ENCODE peak calls at places on chromosomes 5 and 9, in nine cellular contexts. One of them, this sample, is unnamed.

GRCh38 chr5:73625905-73626811 is at the start of gene ARHGEF28:
- DNase-seq in BE2C: peak; percentile 87
- DNase-seq in ovary: peak; percentile 70
- DNase-seq in left ventricle myocardium inferior: peak; percentile 41
- DNase-seq in heart left ventricle: peak; percentile 55
- DNase-seq in H9: peak; percentile 66
- DNase-seq in kidney tubule cell: peak; percentile 86
- DNase-seq in WERI-Rb-1: peak; percentile 72
- DNase-seq in NT2/D1: no peak
- DNase-seq in this sample: peak; percentile 28

GRCh38 chr5:22708770-22709328 is 144.3 kb downstream of the CDH12 start:
- DNase-seq in BE2C: peak; percentile 15
- DNase-seq in kidney tubule cell: no peak
- DNase-seq in NT2/D1: no peak
- DNase-seq in ovary: no peak
- DNase-seq in left ventricle myocardium inferior: no peak
- DNase-seq in heart left ventricle: no peak
- DNase-seq in H9: peak; percentile 56
- DNase-seq in WERI-Rb-1: peak; percentile 40
- DNase-seq in this sample: no peak

GRCh38 chr9:98941946-98942523 is 1.7 kb upstream of the COL15A1 start:
- DNase-seq in left ventricle myocardium inferior: no peak
- DNase-seq in kidney tubule cell: no peak
- DNase-seq in NT2/D1: no peak
- DNase-seq in WERI-Rb-1: no peak
- DNase-seq in BE2C: no peak
- DNase-seq in H9: no peak
- DNase-seq in heart left ventricle: no peak
- DNase-seq in ovary: no peak
- DNase-seq in this sample: no peak

GRCh38 chr9:98045234-98046160 is 11.0 kb upstream of the NANS start:
- DNase-seq in kidney tubule cell: no peak
- DNase-seq in H9: no peak
- DNase-seq in BE2C: no peak
- DNase-seq in ovary: no peak
- DNase-seq in WERI-Rb-1: no peak
- DNase-seq in NT2/D1: no peak
- DNase-seq in heart left ventricle: no peak
- DNase-seq in left ventricle myocardium inferior: no peak
- DNase-seq in this sample: no peak

GRCh38 chr5:154295551-154295950 is 105.0 kb downstream of the GALNT10 start:
- DNase-seq in H9: no peak
- DNase-seq in ovary: no peak
- DNase-seq in left ventricle myocardium inferior: no peak
- DNase-seq in heart left ventricle: no peak
- DNase-seq in NT2/D1: no peak
- DNase-seq in WERI-Rb-1: no peak
- DNase-seq in BE2C: no peak
- DNase-seq in kidney tubule cell: no peak
- DNase-seq in this sample: no peak

GRCh38 chr9:114278881-114279570 is 43.9 kb upstream of the ORM1 start:
- DNase-seq in NT2/D1: no peak
- DNase-seq in heart left ventricle: peak; percentile 8
- DNase-seq in left ventricle myocardium inferior: peak; percentile 16
- DNase-seq in WERI-Rb-1: peak; percentile 3
- DNase-seq in H9: no peak
- DNase-seq in BE2C: peak; percentile 55
- DNase-seq in ovary: peak; percentile 5
- DNase-seq in kidney tubule cell: peak; percentile 79
- DNase-seq in this sample: peak; percentile 15

GRCh38 chr5:91636351-91636750 is 253.2 kb upstream of the ARRDC3 start:
- DNase-seq in WERI-Rb-1: peak; percentile 17
- DNase-seq in left ventricle myocardium inferior: no peak
- DNase-seq in NT2/D1: no peak
- DNase-seq in H9: no peak
- DNase-seq in kidney tubule cell: no peak
- DNase-seq in ovary: no peak
- DNase-seq in heart left ventricle: no peak
- DNase-seq in BE2C: peak; percentile 6
- DNase-seq in this sample: no peak

GRCh38 chr9:33620738-33621439 is 96.8 kb downstream of the ANKRD18B start:
- DNase-seq in left ventricle myocardium inferior: no peak
- DNase-seq in NT2/D1: no peak
- DNase-seq in kidney tubule cell: peak; percentile 73
- DNase-seq in ovary: no peak
- DNase-seq in WERI-Rb-1: no peak
- DNase-seq in BE2C: no peak
- DNase-seq in H9: no peak
- DNase-seq in heart left ventricle: no peak
- DNase-seq in this sample: no peak

GRCh38 chr5:31853398-31854135 is 214.6 kb downstream of the PDZD2 start:
- DNase-seq in H9: no peak
- DNase-seq in BE2C: no peak
- DNase-seq in kidney tubule cell: peak; percentile 8
- DNase-seq in heart left ventricle: no peak
- DNase-seq in WERI-Rb-1: no peak
- DNase-seq in left ventricle myocardium inferior: no peak
- DNase-seq in ovary: no peak
- DNase-seq in NT2/D1: no peak
- DNase-seq in this sample: no peak

GRCh38 chr5:131413605-131414559 is 150.0 kb downstream of the CDC42SE2 start:
- DNase-seq in BE2C: no peak
- DNase-seq in WERI-Rb-1: peak; percentile 17
- DNase-seq in ovary: no peak
- DNase-seq in left ventricle myocardium inferior: no peak
- DNase-seq in kidney tubule cell: peak; percentile 47
- DNase-seq in heart left ventricle: no peak
- DNase-seq in H9: no peak
- DNase-seq in NT2/D1: no peak
- DNase-seq in this sample: no peak

GRCh38 chr5:38465045-38465444 is 91.4 kb downstream of the LIFR start:
- DNase-seq in WERI-Rb-1: no peak
- DNase-seq in ovary: no peak
- DNase-seq in NT2/D1: no peak
- DNase-seq in BE2C: no peak
- DNase-seq in H9: no peak
- DNase-seq in kidney tubule cell: no peak
- DNase-seq in heart left ventricle: no peak
- DNase-seq in left ventricle myocardium inferior: no peak
- DNase-seq in this sample: no peak

GRCh38 chr5:173243808-173244305 is 8.9 kb upstream of the NKX2-5 start:
- DNase-seq in kidney tubule cell: no peak
- DNase-seq in H9: peak; percentile 50
- DNase-seq in BE2C: no peak
- DNase-seq in heart left ventricle: peak; percentile 50
- DNase-seq in left ventricle myocardium inferior: no peak
- DNase-seq in WERI-Rb-1: no peak
- DNase-seq in NT2/D1: no peak
- DNase-seq in ovary: no peak
- DNase-seq in this sample: no peak

GRCh38 chr5:174205939-174206338 is 160.4 kb downstream of the NSG2 start:
- DNase-seq in NT2/D1: no peak
- DNase-seq in H9: no peak
- DNase-seq in WERI-Rb-1: no peak
- DNase-seq in kidney tubule cell: no peak
- DNase-seq in BE2C: no peak
- DNase-seq in heart left ventricle: no peak
- DNase-seq in ovary: no peak
- DNase-seq in left ventricle myocardium inferior: no peak
- DNase-seq in this sample: no peak

GRCh38 chr9:109974143-109974917 is 194.3 kb downstream of the PALM2AKAP2 start:
- DNase-seq in kidney tubule cell: no peak
- DNase-seq in NT2/D1: no peak
- DNase-seq in H9: no peak
- DNase-seq in ovary: no peak
- DNase-seq in BE2C: no peak
- DNase-seq in left ventricle myocardium inferior: peak; percentile 21
- DNase-seq in heart left ventricle: peak; percentile 25
- DNase-seq in WERI-Rb-1: no peak
- DNase-seq in this sample: no peak

GRCh38 chr5:127988149-127988755 is 95.3 kb upstream of the SLC12A2 start:
- DNase-seq in BE2C: peak; percentile 15
- DNase-seq in kidney tubule cell: peak; percentile 76
- DNase-seq in left ventricle myocardium inferior: no peak
- DNase-seq in H9: no peak
- DNase-seq in heart left ventricle: no peak
- DNase-seq in WERI-Rb-1: no peak
- DNase-seq in ovary: no peak
- DNase-seq in NT2/D1: no peak
- DNase-seq in this sample: no peak

GRCh38 chr9:121253821-121254471 is 14.0 kb upstream of the GSN start:
- DNase-seq in heart left ventricle: no peak
- DNase-seq in NT2/D1: peak; percentile 67
- DNase-seq in ovary: no peak
- DNase-seq in left ventricle myocardium inferior: no peak
- DNase-seq in WERI-Rb-1: no peak
- DNase-seq in BE2C: no peak
- DNase-seq in kidney tubule cell: no peak
- DNase-seq in H9: no peak
- DNase-seq in this sample: no peak

GRCh38 chr5:132060501-132061161 is at the start of gene IL3:
- DNase-seq in NT2/D1: no peak
- DNase-seq in ovary: no peak
- DNase-seq in heart left ventricle: peak; percentile 12
- DNase-seq in BE2C: no peak
- DNase-seq in H9: peak; percentile 23
- DNase-seq in kidney tubule cell: no peak
- DNase-seq in WERI-Rb-1: no peak
- DNase-seq in left ventricle myocardium inferior: peak; percentile 6
- DNase-seq in this sample: peak; percentile 8

GRCh38 chr9:130172858-130173461 is 756 bp downstream of the NCS1 start:
- DNase-seq in ovary: peak; percentile 45
- DNase-seq in BE2C: peak; percentile 66
- DNase-seq in WERI-Rb-1: peak; percentile 53
- DNase-seq in kidney tubule cell: peak; percentile 39
- DNase-seq in NT2/D1: no peak
- DNase-seq in left ventricle myocardium inferior: no peak
- DNase-seq in H9: no peak
- DNase-seq in heart left ventricle: no peak
- DNase-seq in this sample: no peak

GRCh38 chr9:88075966-88076285 is 62.3 kb downstream of the SPATA31C2 start:
- DNase-seq in WERI-Rb-1: no peak
- DNase-seq in NT2/D1: no peak
- DNase-seq in left ventricle myocardium inferior: no peak
- DNase-seq in H9: no peak
- DNase-seq in heart left ventricle: no peak
- DNase-seq in BE2C: no peak
- DNase-seq in kidney tubule cell: no peak
- DNase-seq in ovary: no peak
- DNase-seq in this sample: peak; percentile 30

GRCh38 chr5:151903243-151903653 is 21.4 kb downstream of the GLRA1 start:
- DNase-seq in left ventricle myocardium inferior: no peak
- DNase-seq in ovary: no peak
- DNase-seq in NT2/D1: peak; percentile 71
- DNase-seq in BE2C: no peak
- DNase-seq in heart left ventricle: no peak
- DNase-seq in H9: peak; percentile 70
- DNase-seq in kidney tubule cell: peak; percentile 64
- DNase-seq in WERI-Rb-1: peak; percentile 14
- DNase-seq in this sample: no peak

GRCh38 chr9:130364619-130365322 is 80.0 kb upstream of the ASS1 start:
- DNase-seq in kidney tubule cell: no peak
- DNase-seq in H9: no peak
- DNase-seq in ovary: no peak
- DNase-seq in BE2C: no peak
- DNase-seq in NT2/D1: no peak
- DNase-seq in left ventricle myocardium inferior: no peak
- DNase-seq in WERI-Rb-1: no peak
- DNase-seq in heart left ventricle: no peak
- DNase-seq in this sample: no peak